ENCODE peak calls at places on chromosomes 5 and 9, in five cellular contexts. A is neural crest cell, T is mesothelial cell of epicardium, N is MCF 10A, E is foreskin keratinocyte. V is an unnamed sample.

GRCh38 chr9:22452415-22453010 is 5.9 kb downstream of the DMRTA1 start:
- DNase-seq in N (peak), T (peak), A (peak), E (no peak), V (peak)

GRCh38 chr9:5193345-5193744 is 7.9 kb upstream of the INSL6 start:
- DNase-seq in T (no peak), A (no peak), E (no peak), N (no peak), V (no peak)

GRCh38 chr9:105883847-105884246 is 189.5 kb downstream of the TMEM38B start:
- DNase-seq in T (no peak), N (no peak), E (no peak), A (no peak), V (no peak)

GRCh38 chr9:113479150-113479761 is 15.7 kb downstream of the RGS3 start:
- DNase-seq in A (no peak), E (no peak), N (no peak), T (no peak), V (no peak)

GRCh38 chr9:69758981-69759477 is 782 bp downstream of the PTAR1 start:
- DNase-seq in E (no peak), N (peak), A (no peak), T (no peak), V (no peak)

GRCh38 chr9:26245072-26245471 is 566.8 kb upstream of the TUSC1 start:
- DNase-seq in N (no peak), T (no peak), A (no peak), E (no peak), V (no peak)

GRCh38 chr9:36609306-36609705 is 36.6 kb downstream of the MELK start:
- DNase-seq in T (no peak), A (no peak), E (no peak), N (no peak), V (no peak)

GRCh38 chr5:100731768-100732167 is 171.3 kb downstream of the ST8SIA4 start:
- DNase-seq in T (no peak), A (no peak), E (no peak), N (peak), V (no peak)

GRCh38 chr5:132260714-132261615 is 3.5 kb downstream of the PDLIM4 start:
- DNase-seq in T (peak), A (no peak), E (no peak), N (peak), V (no peak)

GRCh38 chr5:122424211-122424610 is 112.2 kb downstream of the SNCAIP start:
- DNase-seq in A (no peak), E (peak), T (no peak), N (no peak), V (no peak)

DNA sequence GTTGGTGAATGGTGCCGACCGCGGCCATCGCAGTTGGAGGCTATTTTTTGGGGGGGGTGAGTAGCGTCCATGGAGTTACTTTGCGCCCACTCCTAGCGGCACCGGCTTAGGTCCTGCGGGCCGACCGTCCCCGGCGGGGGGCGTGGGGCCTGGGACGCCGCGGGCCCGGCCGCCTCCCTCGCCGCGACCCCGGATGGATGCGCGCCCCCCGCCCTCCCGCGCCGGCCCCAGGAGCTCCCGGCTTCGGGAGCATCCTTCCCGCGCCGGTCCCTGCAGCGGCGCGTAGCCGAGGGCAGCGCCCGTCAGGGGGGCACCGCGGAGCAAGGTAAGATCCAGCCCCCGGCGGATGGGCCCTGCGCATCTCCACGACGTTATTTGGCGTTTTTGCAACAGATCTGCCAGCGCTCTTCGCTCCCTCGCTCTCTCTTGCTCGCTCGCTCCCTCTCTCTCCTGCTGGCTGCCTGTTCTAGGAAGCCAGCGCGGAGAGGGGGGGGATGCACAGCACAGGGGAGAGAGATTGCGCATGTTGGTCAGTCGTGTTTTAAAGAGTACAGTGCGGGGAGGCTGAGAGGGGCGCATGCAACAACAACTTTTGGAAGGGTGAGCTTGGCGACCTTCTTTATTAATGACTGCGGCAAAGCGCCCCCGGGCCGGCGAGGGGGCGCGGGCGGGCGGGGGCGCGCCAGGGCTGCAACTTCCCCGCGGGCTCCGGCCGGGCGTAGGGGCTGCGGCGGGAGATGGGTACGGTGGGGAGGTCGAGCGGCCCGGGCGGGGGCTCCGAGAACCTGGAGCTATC is 415 bp downstream of the JADE2 start:
- DNase-seq in E (peak), N (peak), T (peak), A (peak), V (peak)
- TF ChIP-seq CTCF in E (no peak), N (no peak), T (no peak), A (no peak), V (no peak)

DNA sequence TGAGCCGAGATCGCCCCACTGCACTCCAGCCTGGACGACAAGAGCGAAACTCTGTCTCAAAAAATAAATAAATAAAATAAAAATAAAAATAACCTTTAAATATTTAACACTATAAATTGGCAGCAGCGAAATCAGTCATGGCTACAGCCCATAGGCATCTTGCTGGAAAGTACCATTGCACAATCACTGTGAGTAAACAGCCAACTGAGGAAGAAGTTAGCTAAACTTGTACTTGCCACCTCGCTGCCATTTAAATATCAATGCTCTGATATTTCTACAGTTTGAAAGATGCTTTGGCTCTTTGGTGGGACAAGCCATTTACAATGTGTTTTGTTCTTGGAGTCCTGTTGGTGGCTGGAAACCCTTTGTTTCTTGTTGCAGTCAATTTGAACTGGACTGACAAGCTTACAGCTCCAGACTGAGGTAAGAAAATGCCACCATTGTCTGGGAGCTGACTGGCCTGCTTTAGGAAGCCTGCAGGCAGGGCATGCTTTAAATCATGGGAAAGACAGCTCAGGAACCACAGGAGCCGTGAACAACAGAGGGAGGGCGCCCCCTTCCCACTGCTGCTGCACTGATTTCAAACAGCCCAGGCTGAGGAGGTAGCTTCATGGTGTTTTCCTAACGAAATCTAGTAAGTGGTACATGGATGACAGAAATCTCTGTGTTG is 322.8 kb upstream of the RFX3 start:
- DNase-seq in A (peak), N (peak), T (no peak), E (peak), V (no peak)
- TF ChIP-seq CTCF in A (peak), N (no peak), T (no peak), E (peak), V (no peak)

GRCh38 chr9:64015136-64015535 is 1269.9 kb downstream of the FOXD4L5 start:
- DNase-seq in A (no peak), E (no peak), N (no peak), T (no peak), V (no peak)
- TF ChIP-seq CTCF in A (no peak), E (no peak), N (no peak), T (no peak), V (no peak)

DNA sequence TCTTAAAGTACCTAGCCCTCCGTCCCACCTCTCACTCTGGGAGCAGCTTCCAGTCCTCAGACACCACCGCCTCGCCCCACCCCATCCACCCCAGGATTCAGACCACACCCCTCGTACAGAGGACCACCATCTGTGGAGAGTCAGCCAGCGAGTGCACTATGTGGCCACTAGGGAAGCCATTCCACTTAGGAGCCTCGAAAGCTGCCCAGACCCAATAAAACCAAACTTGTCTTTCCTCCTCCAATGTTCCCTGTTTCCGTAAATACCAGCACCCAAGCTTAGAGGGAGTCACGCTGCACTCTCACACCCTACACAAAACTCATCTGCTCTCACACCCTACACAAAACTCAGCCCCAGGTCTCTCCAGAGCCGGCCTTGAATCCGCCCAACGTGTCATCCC is 1.9 kb downstream of the GCNT4 start:
- DNase-seq in E (no peak), N (peak), T (no peak), A (peak), V (peak)
- TF ChIP-seq CTCF in E (peak), N (no peak), T (no peak), A (no peak), V (no peak)

GRCh38 chr9:4116708-4117460 is 183.0 kb downstream of the GLIS3 start:
- DNase-seq in A (no peak), N (peak), T (no peak), E (peak), V (no peak)

GRCh38 chr9:4119778-4120554 is 179.9 kb downstream of the GLIS3 start:
- DNase-seq in T (no peak), E (peak), N (no peak), A (no peak), V (no peak)

GRCh38 chr9:4118666-4119065 is 181.2 kb downstream of the GLIS3 start:
- DNase-seq in N (no peak), T (no peak), E (no peak), A (no peak), V (no peak)

GRCh38 chr9:4116091-4116581 is 183.7 kb downstream of the GLIS3 start:
- DNase-seq in E (no peak), T (no peak), A (no peak), N (no peak), V (no peak)

DNA sequence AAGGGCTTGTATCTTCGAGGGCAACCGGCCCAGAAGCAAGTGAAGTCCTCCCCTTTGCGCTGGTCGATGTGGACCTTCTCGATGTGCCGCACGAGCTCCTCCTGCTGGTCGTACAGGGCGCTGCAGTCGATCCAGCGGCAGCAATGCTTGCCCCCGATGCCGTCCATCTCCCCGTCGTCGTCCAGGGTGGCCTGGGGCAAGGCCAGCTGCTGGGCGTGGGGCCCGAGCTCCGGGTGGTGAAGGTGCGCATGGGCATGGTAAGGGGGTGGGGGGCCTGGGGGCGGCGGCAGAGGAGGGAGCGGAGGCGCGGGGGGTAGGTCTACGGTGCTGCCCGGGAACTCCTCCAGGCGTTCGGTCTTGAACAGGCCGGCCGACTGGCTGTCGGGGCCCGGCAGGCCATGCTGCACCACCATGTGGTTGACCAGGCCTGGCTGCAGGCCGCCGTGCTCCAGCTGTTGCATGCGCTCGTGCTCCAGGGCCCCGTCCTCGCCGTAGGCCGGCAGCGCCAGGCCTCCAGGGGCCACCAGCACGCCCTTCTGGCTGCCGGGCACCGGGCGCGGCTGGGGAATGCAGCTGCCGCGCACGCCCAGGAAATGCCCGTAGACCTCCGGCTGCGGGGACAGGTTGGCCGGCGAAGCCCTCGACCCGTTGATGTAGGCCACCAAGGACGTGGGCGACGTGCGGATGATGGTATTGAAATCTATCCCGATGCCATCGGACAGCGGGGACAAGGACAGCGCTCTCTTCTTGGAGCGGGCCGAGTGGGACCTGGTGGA is 181.8 kb downstream of the GLIS3 start:
- DNase-seq in T (no peak), N (no peak), E (no peak), A (peak), V (peak)
- TF ChIP-seq CTCF in T (no peak), N (no peak), E (peak), A (peak), V (peak)

GRCh38 chr9:79568337-79569084 is 3.3 kb upstream of the TLE4 start:
- DNase-seq in N (no peak), A (no peak), T (no peak), E (no peak), V (no peak)
- TF ChIP-seq CTCF in N (no peak), A (no peak), T (no peak), E (no peak), V (no peak)

GRCh38 chr9:135616621-135617537 is 22.5 kb downstream of the GLT6D1 start:
- DNase-seq in E (no peak), T (no peak), A (no peak), N (no peak), V (no peak)
- TF ChIP-seq CTCF in E (no peak), T (no peak), A (no peak), N (no peak), V (no peak)

DNA sequence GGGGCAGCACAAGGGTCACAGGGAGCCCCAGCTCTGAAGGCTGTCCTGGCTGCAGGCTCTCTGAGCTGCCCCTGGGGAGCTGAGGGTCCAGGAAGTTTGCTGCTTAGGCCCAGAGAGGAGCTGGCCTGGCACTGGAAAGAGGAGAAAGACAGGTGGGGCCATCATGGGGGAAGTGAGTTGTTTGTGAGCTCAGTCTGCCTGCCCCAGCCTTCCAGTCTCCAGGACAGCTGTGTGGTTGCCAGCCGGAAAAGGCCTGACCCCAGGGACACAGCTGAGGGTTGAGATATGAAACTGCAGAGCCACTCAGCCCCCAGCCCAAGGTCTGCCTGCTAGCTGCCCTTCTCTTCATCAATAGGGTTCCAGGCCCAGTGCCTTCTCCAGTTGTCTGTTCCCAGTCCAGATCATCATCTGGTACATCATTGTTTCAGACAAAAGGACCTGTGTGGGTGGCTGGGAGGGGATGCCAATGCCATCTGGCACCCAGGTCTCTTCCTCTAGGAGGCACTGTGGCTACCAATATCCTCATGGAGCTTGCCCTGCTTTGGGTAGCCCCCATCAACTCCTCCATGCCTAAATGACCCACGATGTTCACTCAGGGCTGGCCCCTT is 4.2 kb upstream of the DDX41 start:
- DNase-seq in E (no peak), N (no peak), T (no peak), A (no peak), V (no peak)
- TF ChIP-seq CTCF in E (peak), N (no peak), T (no peak), A (no peak), V (no peak)

V was measured in CD4-positive, alpha-beta T cell.